ENCODE peak calls at places on chromosomes 2 and 18, in six cellular contexts. U is GM23338, T is RWPE1, C is GM10248, K is coronary artery, L is GM12865. X is an unnamed sample.

GRCh38 chr2:233124449-233125080 is 64.4 kb downstream of the INPP5D start:
- DNase-seq in U (no peak), T (no peak), C (peak; percentile 74), K (no peak), L (peak; percentile 80), X (no peak)

GRCh38 chr2:181774601-181775179 is 94.4 kb upstream of the NEUROD1 start:
- DNase-seq in U (no peak), T (no peak), C (no peak), K (no peak), L (peak; percentile 15), X (no peak)

GRCh38 chr2:65639156-65639876 is 206.9 kb upstream of the SPRED2 start:
- DNase-seq in U (no peak), T (peak; percentile 35), C (no peak), K (no peak), L (no peak), X (no peak)

GRCh38 chr2:212021947-212022346 is 516.7 kb downstream of the ERBB4 start:
- DNase-seq in U (no peak), T (no peak), C (no peak), K (no peak), L (no peak), X (no peak)

GRCh38 chr18:13612111-13612997 is 114.0 kb downstream of the FAM210A start:
- DNase-seq in U (no peak), T (no peak), C (peak; percentile 73), K (no peak), L (peak; percentile 96), X (no peak)

GRCh38 chr2:118169359-118170005 is 81.2 kb downstream of the INSIG2 start:
- DNase-seq in U (peak; percentile 26), T (no peak), C (no peak), K (no peak), L (no peak), X (peak; percentile 25)

GRCh38 chr2:202172439-202173191 is 65.8 kb downstream of the SUMO1 start:
- DNase-seq in U (no peak), T (no peak), C (peak; percentile 67), K (peak; percentile 28), L (peak; percentile 51), X (peak; percentile 37)

GRCh38 chr2:79670198-79670597 is 157.3 kb downstream of the CTNNA2 start:
- DNase-seq in U (peak; percentile 79), T (no peak), C (no peak), K (no peak), L (no peak), X (no peak)

GRCh38 chr2:85326406-85326945 is 1.3 kb downstream of the TGOLN2 start:
- DNase-seq in U (no peak), T (peak; percentile 10), C (peak; percentile 59), K (no peak), L (peak; percentile 75), X (no peak)

GRCh38 chr18:35968278-35968880 is 4.1 kb upstream of the RMP24 start:
- DNase-seq in U (no peak), T (no peak), C (no peak), K (no peak), L (no peak), X (no peak)

GRCh38 chr18:58334061-58334460 is 290.0 kb downstream of the NEDD4L start:
- DNase-seq in U (no peak), T (no peak), C (no peak), K (no peak), L (no peak), X (no peak)

GRCh38 chr2:217570394-217570793 is 432.4 kb downstream of the TNS1 start:
- DNase-seq in U (no peak), T (no peak), C (no peak), K (no peak), L (no peak), X (no peak)

GRCh38 chr2:224971214-224971613 is 71.1 kb downstream of the DOCK10 start:
- DNase-seq in U (peak; percentile 60), T (peak; percentile 47), C (no peak), K (no peak), L (peak; percentile 60), X (peak; percentile 90)

GRCh38 chr2:65661980-65662653 is 229.7 kb upstream of the SPRED2 start:
- DNase-seq in U (no peak), T (no peak), C (no peak), K (no peak), L (no peak), X (no peak)

GRCh38 chr2:240369725-240370585 is 65.5 kb upstream of the GPC1 start:
- DNase-seq in U (no peak), T (peak; percentile 98), C (no peak), K (peak; percentile 91), L (no peak), X (peak; percentile 92)

GRCh38 chr18:39435986-39436385 is 1870.4 kb upstream of the CELF4 start:
- DNase-seq in U (no peak), T (no peak), C (no peak), K (no peak), L (no peak), X (no peak)

GRCh38 chr18:79848579-79849327 is 51.0 kb downstream of the KCNG2 start:
- DNase-seq in U (no peak), T (no peak), C (peak; percentile 7), K (no peak), L (no peak), X (no peak)

GRCh38 chr2:239778042-239778811 is 246.9 kb downstream of the NDUFA10 start:
- DNase-seq in U (no peak), T (no peak), C (no peak), K (no peak), L (no peak), X (no peak)

GRCh38 chr2:19804861-19805260 is 96.9 kb downstream of the TTC32 start:
- DNase-seq in U (no peak), T (no peak), C (no peak), K (no peak), L (no peak), X (no peak)

GRCh38 chr18:47247036-47247832 is 4.2 kb downstream of the SKOR2 start:
- DNase-seq in U (peak; percentile 71), T (no peak), C (peak; percentile 20), K (no peak), L (no peak), X (no peak)

GRCh38 chr2:21310493-21310892 is 186.7 kb downstream of the TDRD15 start:
- DNase-seq in U (no peak), T (no peak), C (no peak), K (no peak), L (no peak), X (no peak)

GRCh38 chr2:6845903-6846302 is 19.8 kb downstream of the CMPK2 start:
- DNase-seq in U (no peak), T (no peak), C (no peak), K (no peak), L (no peak), X (no peak)

DNA sequence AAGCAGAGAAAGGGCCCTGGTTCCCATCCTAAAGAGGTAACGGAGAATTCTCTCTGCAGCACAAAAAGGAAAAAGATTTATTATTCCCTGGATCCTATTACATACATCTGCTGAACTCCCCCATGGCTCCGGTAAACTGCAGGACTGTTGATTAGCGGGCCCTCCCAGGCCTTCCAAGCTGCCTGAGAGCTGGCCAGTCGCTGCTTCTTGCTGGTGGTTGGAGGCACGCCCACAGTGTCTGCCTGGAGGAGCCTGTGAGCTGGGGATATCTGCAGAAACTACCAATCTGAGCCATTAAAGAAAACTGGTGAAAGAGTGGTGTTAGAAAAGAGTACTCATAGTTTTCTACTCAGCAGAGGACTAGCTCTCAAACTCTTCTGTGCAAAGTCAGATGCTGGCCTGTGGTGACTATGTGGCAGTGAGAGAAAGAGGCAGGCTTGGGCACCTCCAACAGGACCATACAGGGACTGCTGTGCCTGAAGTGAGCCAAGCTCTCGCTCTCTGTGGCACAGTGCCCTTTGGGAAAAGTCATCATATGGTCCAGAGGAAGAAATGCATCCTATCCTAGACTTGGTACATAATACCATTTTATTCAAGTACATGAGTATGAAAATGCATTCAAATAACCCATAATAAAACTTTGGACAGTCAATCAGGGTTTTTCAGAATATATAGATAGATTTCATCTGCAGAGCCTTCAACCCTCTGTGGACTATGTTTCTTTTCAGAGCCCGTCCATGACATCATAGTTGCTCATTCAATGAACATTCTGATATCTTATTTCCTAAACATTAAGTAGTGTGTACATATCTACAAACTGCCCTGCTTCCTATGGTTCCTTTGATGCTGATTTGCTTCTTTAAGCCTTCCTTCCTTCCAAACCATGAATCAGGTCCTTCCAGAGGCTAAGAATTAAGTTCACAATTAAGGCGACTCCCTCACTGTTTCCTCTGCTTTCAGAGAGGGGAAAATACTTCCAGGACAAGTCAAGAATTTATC is 242.0 kb upstream of the LYPD1 start:
- DNase-seq in U (peak; percentile 47), T (no peak), C (no peak), K (no peak), L (no peak), X (no peak)
- TF ChIP-seq CTCF in U (peak; percentile 33), T (no peak), C (no peak), K (no peak), L (peak; percentile 0), X (no peak)

GRCh38 chr18:6885992-6886823 is 156.7 kb downstream of the ARHGAP28 start:
- DNase-seq in U (peak; percentile 77), T (peak; percentile 46), C (peak; percentile 32), K (no peak), L (peak; percentile 40), X (peak; percentile 50)
- TF ChIP-seq CTCF in U (peak; percentile 89), T (peak; percentile 71), C (peak; percentile 48), K (peak; percentile 44), L (peak; percentile 59), X (peak; percentile 51)

GRCh38 chr2:55952415-55952814 is 28.8 kb upstream of the EFEMP1 start:
- DNase-seq in U (no peak), T (no peak), C (no peak), K (no peak), L (no peak), X (no peak)
- TF ChIP-seq CTCF in U (no peak), T (no peak), C (no peak), K (no peak), L (no peak), X (no peak)

DNA sequence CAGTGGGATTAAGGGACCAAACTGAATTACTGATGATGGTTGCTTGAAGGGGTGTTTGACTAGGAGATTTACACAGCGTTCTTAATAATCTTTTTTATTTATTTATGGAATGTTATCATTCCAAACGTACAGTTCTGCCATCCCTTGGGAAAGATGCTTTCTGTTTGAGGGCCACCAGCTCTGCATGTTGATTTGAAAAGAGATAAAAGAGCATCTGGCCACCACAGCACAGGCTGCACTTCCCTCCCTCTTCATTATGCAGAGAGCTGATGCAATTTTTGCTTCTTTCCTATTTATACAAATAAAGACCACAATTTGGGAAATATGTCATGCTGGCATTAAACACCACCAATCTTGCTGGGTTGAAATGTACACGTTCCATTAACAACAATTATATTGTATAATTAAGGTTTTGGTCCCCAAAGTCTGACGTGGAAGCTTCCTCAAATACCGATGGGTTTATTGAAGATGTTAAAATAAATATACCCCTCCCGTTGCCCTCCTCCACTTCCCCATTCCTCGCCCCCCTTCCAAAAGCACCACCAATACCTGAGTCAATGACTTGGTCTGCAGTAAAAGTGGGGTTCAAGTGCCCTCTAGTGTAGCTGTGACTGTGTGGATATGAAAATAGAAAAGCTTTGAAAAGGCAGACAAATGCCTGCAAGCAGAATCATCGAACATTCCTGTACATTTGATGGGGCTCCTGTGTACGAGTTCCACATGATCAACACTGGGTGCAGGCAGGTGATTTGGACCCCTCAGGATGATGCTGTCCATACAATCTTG is 211.9 kb downstream of the HRH4 start:
- DNase-seq in U (peak; percentile 14), T (no peak), C (no peak), K (no peak), L (no peak), X (no peak)
- TF ChIP-seq CTCF in U (peak; percentile 32), T (no peak), C (no peak), K (no peak), L (no peak), X (no peak)

X was measured in Calu3.